ENCODE peak calls at places on chromosomes 11 and 22, in five cellular contexts. O is dorsolateral prefrontal cortex, J is heart right ventricle, M is brain microvascular endothelial cell, F is ovary. W is an unnamed sample.

GRCh38 chr11:72646472-72646871 is 27.8 kb downstream of the PDE2A start:
- DNase-seq in O (no peak), J (no peak), F (no peak), M (no peak), W (no peak)

GRCh38 chr11:39374963-39375698 is 2084.3 kb downstream of the LRRC4C start:
- DNase-seq in M (no peak), O (no peak), F (no peak), J (no peak), W (no peak)

GRCh38 chr11:75790986-75791385 is 22.4 kb downstream of the DGAT2 start:
- DNase-seq in F (no peak), J (no peak), M (no peak), O (no peak), W (no peak)

GRCh38 chr22:28018461-28018927 is 99.4 kb upstream of the PITPNB start:
- DNase-seq in M (no peak), O (no peak), F (peak; percentile 16), J (no peak), W (no peak)

GRCh38 chr11:8090756-8091155 is 9.7 kb downstream of the TUB start:
- DNase-seq in J (no peak), O (no peak), F (peak; percentile 61), M (peak; percentile 37), W (no peak)

GRCh38 chr11:124879999-124880611 is 14.9 kb downstream of the ROBO3 start:
- DNase-seq in F (peak; percentile 17), J (no peak), M (no peak), O (no peak), W (peak; percentile 62)

GRCh38 chr11:127683321-127683720 is 682.8 kb upstream of the KIRREL3 start:
- DNase-seq in O (no peak), F (no peak), M (no peak), J (no peak), W (no peak)

GRCh38 chr11:75557649-75558494 is 4.2 kb upstream of the SERPINH1 start:
- DNase-seq in M (peak; percentile 88), J (peak; percentile 39), F (peak; percentile 81), O (no peak), W (peak; percentile 88)

GRCh38 chr22:42399315-42400271 is 32.6 kb downstream of the NFAM1 start:
- DNase-seq in J (peak; percentile 30), O (no peak), M (no peak), F (peak; percentile 27), W (no peak)

GRCh38 chr11:130217133-130217631 is 57.6 kb downstream of the ST14 start:
- DNase-seq in O (no peak), F (no peak), M (no peak), J (no peak), W (no peak)

GRCh38 chr11:91979775-91980174 is 244.8 kb upstream of the FAT3 start:
- DNase-seq in J (no peak), F (no peak), O (no peak), M (no peak), W (no peak)

GRCh38 chr22:30872282-30873041 is 96.1 kb downstream of the MORC2 start:
- DNase-seq in M (no peak), F (peak; percentile 4), J (peak; percentile 1), O (peak; percentile 2), W (peak; percentile 45)

GRCh38 chr11:45158210-45158644 is 11.8 kb downstream of the PRDM11 start:
- DNase-seq in F (peak; percentile 68), J (peak; percentile 52), O (no peak), M (no peak), W (peak; percentile 71)

GRCh38 chr11:110176366-110177056 is 83.3 kb downstream of the ZC3H12C start:
- DNase-seq in J (no peak), O (no peak), F (no peak), M (no peak), W (no peak)

GRCh38 chr11:134120143-134120850 is 51.4 kb downstream of the JAM3 start:
- DNase-seq in J (peak; percentile 39), F (peak; percentile 69), M (peak; percentile 93), O (peak; percentile 29), W (peak; percentile 88)

GRCh38 chr22:39176673-39177455 is 24.4 kb upstream of the CBX7 start:
- DNase-seq in J (no peak), M (no peak), O (no peak), F (no peak), W (no peak)

GRCh38 chr11:61586792-61587430 is 6.0 kb upstream of the SYT7 start:
- DNase-seq in M (no peak), F (no peak), J (no peak), O (no peak), W (no peak)

GRCh38 chr11:19938866-19939265 is 221.4 kb downstream of the DBX1 start:
- DNase-seq in F (no peak), J (no peak), O (no peak), M (no peak), W (no peak)

GRCh38 chr11:128874406-128874805 is 7.3 kb upstream of the KCNJ1 start:
- DNase-seq in J (no peak), O (no peak), F (no peak), M (no peak), W (no peak)

GRCh38 chr11:82867495-82868082 is 32.6 kb downstream of the PRCP start:
- DNase-seq in J (no peak), O (peak; percentile 69), F (peak; percentile 84), M (peak; percentile 86), W (no peak)

GRCh38 chr11:35082322-35083180 is 56.4 kb upstream of the CD44 start:
- DNase-seq in O (no peak), M (peak; percentile 89), F (peak; percentile 25), J (peak; percentile 46), W (peak; percentile 79)

GRCh38 chr11:19216021-19216420 is 14.2 kb upstream of the CSRP3 start:
- DNase-seq in M (no peak), F (no peak), J (no peak), O (no peak), W (no peak)

GRCh38 chr11:62601114-62601363 is 626 bp downstream of the MTA2 start:
- DNase-seq in J (peak; percentile 69), F (peak; percentile 60), M (no peak), O (peak; percentile 36), W (no peak)

GRCh38 chr11:130074736-130075135 is 5.0 kb downstream of the APLP2 start:
- DNase-seq in F (no peak), J (no peak), O (no peak), M (no peak), W (no peak)

GRCh38 chr11:86916330-86916729 is 38.9 kb downstream of the FZD4 start:
- DNase-seq in M (peak; percentile 83), F (peak; percentile 38), J (no peak), O (no peak), W (no peak)

GRCh38 chr22:19629331-19629719 is 85.0 kb upstream of the SEPTIN5 start:
- DNase-seq in F (no peak), J (no peak), M (no peak), O (no peak), W (peak; percentile 46)

GRCh38 chr22:19630614-19631013 is 83.7 kb upstream of the SEPTIN5 start:
- DNase-seq in F (no peak), J (no peak), M (no peak), O (no peak), W (no peak)

GRCh38 chr22:19631899-19632670 is 82.2 kb upstream of the SEPTIN5 start:
- DNase-seq in F (no peak), O (no peak), J (no peak), M (peak; percentile 19), W (peak; percentile 56)

GRCh38 chr22:19628038-19628776 is 86.1 kb upstream of the SEPTIN5 start:
- DNase-seq in M (no peak), F (no peak), J (no peak), O (no peak), W (no peak)

GRCh38 chr22:19629720-19630419 is 84.4 kb upstream of the SEPTIN5 start:
- DNase-seq in F (peak; percentile 74), J (peak; percentile 75), O (peak; percentile 84), M (peak; percentile 69), W (peak; percentile 73)
- TF ChIP-seq CTCF in F (peak; percentile 67), J (peak; percentile 92), O (peak; percentile 83), M (peak; percentile 96), W (peak; percentile 76)

GRCh38 chr11:66126064-66126463 is 56.0 kb downstream of the PACS1 start:
- DNase-seq in J (no peak), O (no peak), F (no peak), M (no peak), W (no peak)
- H3K4me3 ChIP-seq in J (no peak overlapping the region), O (no peak overlapping the region), F (no peak overlapping the region), M (no peak overlapping the region), W (no peak overlapping the region)

GRCh38 chr11:76860539-76861475 is at the start of gene ACER3:
- DNase-seq in J (peak; percentile 95), F (peak; percentile 90), M (peak; percentile 69), O (peak; percentile 86), W (peak; percentile 88)

GRCh38 chr11:76859708-76860233 is 947 bp upstream of the ACER3 start:
- DNase-seq in O (no peak), M (no peak), J (no peak), F (peak; percentile 30), W (no peak)

GRCh38 chr11:76857776-76858461 is 2.8 kb upstream of the ACER3 start:
- DNase-seq in J (no peak), M (no peak), O (no peak), F (no peak), W (no peak)

GRCh38 chr11:76861490-76861953 is 804 bp downstream of the ACER3 start:
- DNase-seq in J (no peak), F (no peak), M (no peak), O (no peak), W (no peak)

GRCh38 chr11:76863196-76863777 is 2.6 kb downstream of the ACER3 start:
- DNase-seq in M (no peak), J (no peak), F (no peak), O (no peak), W (no peak)
- TF ChIP-seq CTCF in M (no peak), J (no peak), F (no peak), O (no peak), W (no peak)

GRCh38 chr22:46830841-46831240 is 68.4 kb downstream of the TBC1D22A start:
- DNase-seq in M (peak; percentile 24), O (no peak), J (no peak), F (no peak), W (peak; percentile 56)

GRCh38 chr22:46828323-46829139 is 66.1 kb downstream of the TBC1D22A start:
- DNase-seq in M (no peak), O (no peak), J (no peak), F (no peak), W (peak; percentile 58)

GRCh38 chr22:46830001-46830715 is 67.7 kb downstream of the TBC1D22A start:
- DNase-seq in J (peak; percentile 59), O (no peak), M (peak; percentile 76), F (no peak), W (peak; percentile 68)

GRCh38 chr22:46827781-46828180 is 65.3 kb downstream of the TBC1D22A start:
- DNase-seq in M (no peak), F (no peak), O (no peak), J (no peak), W (peak; percentile 24)

DNA sequence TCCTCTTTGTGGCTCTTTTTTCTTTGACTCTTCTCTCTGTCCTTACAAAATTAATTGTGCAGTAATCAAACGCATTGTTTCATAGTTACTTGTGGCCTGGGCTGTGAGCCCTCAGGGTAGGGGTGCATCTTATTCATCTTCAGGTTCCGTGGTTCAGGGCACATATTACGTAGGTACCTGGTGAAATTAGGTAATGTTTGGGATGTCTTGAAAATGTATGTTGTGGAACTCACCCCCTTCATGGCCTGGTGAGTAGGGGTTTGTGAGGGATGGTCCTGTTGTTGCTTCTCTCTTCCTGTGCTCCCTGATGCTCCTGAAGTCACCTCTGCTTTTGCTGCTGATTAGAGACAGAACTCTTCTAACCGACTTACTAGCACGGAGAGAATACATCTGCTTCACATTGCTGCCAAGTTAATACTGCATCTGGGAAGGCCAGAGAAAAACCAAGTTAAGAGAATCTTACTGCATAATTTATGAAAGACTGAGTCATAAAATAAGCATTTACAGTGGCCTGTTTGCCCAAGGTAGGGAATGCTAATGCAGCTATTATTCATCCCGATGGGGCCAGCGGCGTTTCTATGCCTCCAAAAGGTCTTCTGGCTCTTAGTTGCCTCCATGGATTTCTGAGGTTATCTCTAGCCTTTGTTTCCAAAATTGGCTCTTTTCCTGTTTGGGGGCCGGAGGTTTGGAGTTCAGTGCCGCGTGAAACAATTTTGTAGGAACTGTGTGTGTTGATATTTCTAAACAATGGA is 66.9 kb downstream of the TBC1D22A start:
- DNase-seq in F (no peak), M (peak; percentile 78), O (no peak), J (no peak), W (peak; percentile 19)
- H3K4me3 ChIP-seq in F (no peak overlapping the region), M (no peak overlapping the region), O (no peak overlapping the region), J (no peak overlapping the region), W (no peak overlapping the region)